ENCODE peak calls at places on chromosomes 4 and X, in nine cellular contexts. One of them, this sample, is unnamed. For H3K4me1, the result is how much of the 10 kb centered on the place peaks cover.

GRCh38 chr4:148857234-148857972 is 415.2 kb upstream of the NR3C2 start:
- DNase-seq in cardiac muscle cell: no peak
- DNase-seq in OCI-LY7: no peak
- DNase-seq in CD8-positive, alpha-beta T cell: no peak
- DNase-seq in right cardiac atrium: no peak
- DNase-seq in psoas muscle: no peak
- DNase-seq in neural progenitor cell: no peak
- DNase-seq in PC-3: no peak
- DNase-seq in heart right ventricle: no peak
- DNase-seq in this sample: no peak

GRCh38 chrX:53262918-53263394 is 18.4 kb downstream of the IQSEC2 start:
- DNase-seq in CD8-positive, alpha-beta T cell: no peak
- DNase-seq in OCI-LY7: no peak
- DNase-seq in neural progenitor cell: no peak
- DNase-seq in right cardiac atrium: no peak
- DNase-seq in cardiac muscle cell: no peak
- DNase-seq in PC-3: peak
- DNase-seq in heart right ventricle: no peak
- DNase-seq in psoas muscle: no peak
- DNase-seq in this sample: no peak

GRCh38 chrX:133190877-133191738 is 27.0 kb downstream of the TFDP3 start:
- DNase-seq in cardiac muscle cell: peak
- DNase-seq in psoas muscle: no peak
- DNase-seq in right cardiac atrium: no peak
- DNase-seq in OCI-LY7: no peak
- DNase-seq in PC-3: no peak
- DNase-seq in neural progenitor cell: peak
- DNase-seq in heart right ventricle: no peak
- DNase-seq in CD8-positive, alpha-beta T cell: no peak
- DNase-seq in this sample: no peak

GRCh38 chr4:48604527-48604926 is 114.5 kb downstream of the ZAR1 start:
- DNase-seq in heart right ventricle: no peak
- DNase-seq in PC-3: no peak
- DNase-seq in neural progenitor cell: no peak
- DNase-seq in OCI-LY7: no peak
- DNase-seq in cardiac muscle cell: no peak
- DNase-seq in psoas muscle: no peak
- DNase-seq in right cardiac atrium: no peak
- DNase-seq in CD8-positive, alpha-beta T cell: no peak
- DNase-seq in this sample: no peak

GRCh38 chrX:97320305-97320704 is 436.6 kb downstream of the RPA4 start:
- DNase-seq in OCI-LY7: no peak
- DNase-seq in heart right ventricle: no peak
- DNase-seq in psoas muscle: no peak
- DNase-seq in right cardiac atrium: no peak
- DNase-seq in cardiac muscle cell: no peak
- DNase-seq in CD8-positive, alpha-beta T cell: no peak
- DNase-seq in neural progenitor cell: no peak
- DNase-seq in PC-3: no peak
- DNase-seq in this sample: no peak

GRCh38 chr4:174314770-174315169 is 31.1 kb downstream of the CEP44 start:
- DNase-seq in cardiac muscle cell: no peak
- DNase-seq in neural progenitor cell: no peak
- DNase-seq in CD8-positive, alpha-beta T cell: no peak
- DNase-seq in right cardiac atrium: no peak
- DNase-seq in OCI-LY7: no peak
- DNase-seq in psoas muscle: no peak
- DNase-seq in heart right ventricle: no peak
- DNase-seq in PC-3: peak
- DNase-seq in this sample: no peak

GRCh38 chrX:97211070-97211469 is 327.4 kb downstream of the RPA4 start:
- DNase-seq in right cardiac atrium: no peak
- DNase-seq in OCI-LY7: no peak
- DNase-seq in psoas muscle: no peak
- DNase-seq in heart right ventricle: no peak
- DNase-seq in PC-3: peak
- DNase-seq in cardiac muscle cell: no peak
- DNase-seq in neural progenitor cell: no peak
- DNase-seq in CD8-positive, alpha-beta T cell: no peak
- DNase-seq in this sample: no peak

GRCh38 chr4:176875026-176875425 is 82.3 kb upstream of the VEGFC start:
- DNase-seq in CD8-positive, alpha-beta T cell: no peak
- DNase-seq in heart right ventricle: no peak
- DNase-seq in OCI-LY7: no peak
- DNase-seq in PC-3: no peak
- DNase-seq in right cardiac atrium: no peak
- DNase-seq in cardiac muscle cell: no peak
- DNase-seq in psoas muscle: no peak
- DNase-seq in neural progenitor cell: no peak
- DNase-seq in this sample: no peak

GRCh38 chrX:130139474-130140201 is 26.0 kb downstream of the AIFM1 start:
- DNase-seq in OCI-LY7: no peak
- DNase-seq in PC-3: no peak
- DNase-seq in heart right ventricle: no peak
- DNase-seq in right cardiac atrium: no peak
- DNase-seq in cardiac muscle cell: peak
- DNase-seq in psoas muscle: no peak
- DNase-seq in neural progenitor cell: peak
- DNase-seq in CD8-positive, alpha-beta T cell: no peak
- DNase-seq in this sample: no peak

GRCh38 chrX:9614016-9614415 is 149.2 kb downstream of the TBL1X start:
- DNase-seq in OCI-LY7: no peak
- DNase-seq in heart right ventricle: no peak
- DNase-seq in CD8-positive, alpha-beta T cell: no peak
- DNase-seq in psoas muscle: no peak
- DNase-seq in PC-3: peak
- DNase-seq in cardiac muscle cell: no peak
- DNase-seq in right cardiac atrium: no peak
- DNase-seq in neural progenitor cell: no peak
- DNase-seq in this sample: no peak

GRCh38 chrX:9609987-9610386 is 145.1 kb downstream of the TBL1X start:
- DNase-seq in neural progenitor cell: no peak
- DNase-seq in OCI-LY7: no peak
- DNase-seq in right cardiac atrium: no peak
- DNase-seq in CD8-positive, alpha-beta T cell: no peak
- DNase-seq in cardiac muscle cell: peak
- DNase-seq in heart right ventricle: no peak
- DNase-seq in PC-3: no peak
- DNase-seq in psoas muscle: no peak
- DNase-seq in this sample: no peak

GRCh38 chrX:9612146-9612505 is 147.3 kb downstream of the TBL1X start:
- DNase-seq in heart right ventricle: no peak
- DNase-seq in right cardiac atrium: no peak
- DNase-seq in psoas muscle: no peak
- DNase-seq in cardiac muscle cell: no peak
- DNase-seq in OCI-LY7: no peak
- DNase-seq in PC-3: no peak
- DNase-seq in neural progenitor cell: no peak
- DNase-seq in CD8-positive, alpha-beta T cell: no peak
- DNase-seq in this sample: no peak

GRCh38 chrX:9611436-9612145 is 146.7 kb downstream of the TBL1X start:
- DNase-seq in psoas muscle: no peak
- DNase-seq in neural progenitor cell: peak
- DNase-seq in PC-3: no peak
- DNase-seq in cardiac muscle cell: no peak
- DNase-seq in OCI-LY7: no peak
- DNase-seq in right cardiac atrium: no peak
- DNase-seq in CD8-positive, alpha-beta T cell: no peak
- DNase-seq in heart right ventricle: no peak
- DNase-seq in this sample: no peak

DNA sequence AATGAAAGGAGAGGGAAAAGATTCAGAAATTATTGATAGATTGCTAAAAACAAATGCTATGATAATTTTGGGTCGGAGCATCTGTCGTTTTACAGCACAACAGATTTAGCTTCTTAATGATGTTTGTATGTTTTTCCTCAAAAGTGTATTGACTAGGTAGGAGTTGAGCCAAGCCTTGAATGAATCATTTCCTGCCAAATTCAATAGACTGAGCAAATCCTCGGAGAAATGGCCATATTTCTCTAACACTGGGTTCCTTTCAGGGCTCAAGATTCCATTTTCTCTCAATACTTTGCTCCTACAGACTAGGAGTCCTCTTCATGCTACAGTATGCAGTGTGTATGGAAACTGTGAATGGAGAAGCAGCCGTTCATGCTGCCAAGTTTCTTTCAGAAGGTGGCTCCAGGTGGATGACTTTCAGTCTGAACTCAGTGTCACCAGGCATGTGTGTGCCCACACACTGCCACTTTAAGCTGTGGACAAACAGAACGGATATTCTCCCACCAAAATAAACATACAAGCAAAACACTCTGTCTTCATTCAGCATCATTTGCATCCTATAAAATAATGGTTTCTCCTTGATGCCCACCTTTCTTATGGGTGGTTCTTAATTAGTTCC is 146.0 kb downstream of the TBL1X start:
- DNase-seq in right cardiac atrium: no peak
- DNase-seq in PC-3: peak
- DNase-seq in OCI-LY7: no peak
- DNase-seq in neural progenitor cell: no peak
- DNase-seq in psoas muscle: no peak
- DNase-seq in heart right ventricle: no peak
- DNase-seq in cardiac muscle cell: no peak
- DNase-seq in CD8-positive, alpha-beta T cell: no peak
- DNase-seq in this sample: no peak
- H3K27ac ChIP-seq in right cardiac atrium: no peak
- H3K27ac ChIP-seq in PC-3: no peak
- H3K27ac ChIP-seq in OCI-LY7: no peak
- H3K27ac ChIP-seq in neural progenitor cell: no peak
- H3K27ac ChIP-seq in psoas muscle: no peak
- H3K27ac ChIP-seq in heart right ventricle: no peak
- H3K27ac ChIP-seq in cardiac muscle cell: no peak
- H3K27ac ChIP-seq in CD8-positive, alpha-beta T cell: no peak
- H3K27ac ChIP-seq in this sample: no peak

DNA sequence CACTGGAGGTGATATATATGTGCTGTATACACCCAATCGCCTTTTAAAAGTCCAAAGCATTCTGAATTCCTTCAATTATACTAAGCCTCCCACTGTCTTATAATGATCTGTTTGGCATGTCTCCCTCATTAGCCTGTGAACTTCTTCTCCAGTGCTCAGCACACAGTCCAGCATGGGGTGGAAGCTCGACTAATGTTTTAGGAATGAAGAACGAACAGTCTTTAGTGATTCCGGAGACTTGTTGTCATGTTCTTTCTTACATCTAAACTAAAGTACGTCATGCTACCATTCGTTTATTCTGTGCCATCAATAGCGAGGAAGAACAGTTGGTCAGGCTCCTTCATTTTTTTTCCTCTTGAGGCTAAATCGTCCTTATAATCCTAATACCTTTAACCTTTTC is 45.2 kb downstream of the RTL9 start:
- DNase-seq in CD8-positive, alpha-beta T cell: no peak
- DNase-seq in cardiac muscle cell: no peak
- DNase-seq in right cardiac atrium: no peak
- DNase-seq in neural progenitor cell: no peak
- DNase-seq in psoas muscle: no peak
- DNase-seq in OCI-LY7: no peak
- DNase-seq in PC-3: no peak
- DNase-seq in heart right ventricle: no peak
- DNase-seq in this sample: no peak
- H3K4me1 ChIP-seq in CD8-positive, alpha-beta T cell: under half
- H3K4me1 ChIP-seq in cardiac muscle cell: under half
- H3K4me1 ChIP-seq in right cardiac atrium: under half
- H3K4me1 ChIP-seq in neural progenitor cell: under half
- H3K4me1 ChIP-seq in psoas muscle: under half
- H3K4me1 ChIP-seq in OCI-LY7: under half
- H3K4me1 ChIP-seq in PC-3: under half
- H3K4me1 ChIP-seq in heart right ventricle: under half
- H3K4me1 ChIP-seq in this sample: under half

DNA sequence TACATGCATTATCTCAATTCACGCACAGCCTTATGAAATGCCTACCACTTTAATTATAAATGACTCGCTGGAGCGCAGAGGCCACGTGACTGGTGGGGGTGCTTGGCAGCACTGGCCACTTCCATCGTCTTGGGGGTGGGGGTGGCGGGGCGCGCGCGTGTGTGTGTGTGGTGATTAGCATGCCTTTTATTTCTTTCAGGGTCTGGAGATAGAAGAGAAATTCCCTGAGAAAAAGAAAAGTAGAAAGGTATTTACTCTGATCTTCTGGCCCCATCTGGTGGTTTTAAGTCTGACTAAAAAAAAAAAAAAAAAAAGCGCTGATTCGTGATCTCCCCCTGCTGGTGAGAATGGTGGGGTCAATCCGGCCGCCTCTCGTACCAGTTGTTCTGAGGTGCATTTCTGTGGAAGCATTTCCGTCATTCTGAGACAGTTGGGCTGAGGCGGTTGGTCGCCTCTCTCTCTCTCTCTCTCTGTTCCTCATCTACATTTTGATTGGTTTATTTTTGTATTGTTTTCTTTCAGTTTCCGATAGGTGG is at the start of gene CCNB3:
- DNase-seq in PC-3: peak
- DNase-seq in cardiac muscle cell: peak
- DNase-seq in right cardiac atrium: peak
- DNase-seq in heart right ventricle: peak
- DNase-seq in CD8-positive, alpha-beta T cell: peak
- DNase-seq in OCI-LY7: peak
- DNase-seq in psoas muscle: peak
- DNase-seq in neural progenitor cell: peak
- DNase-seq in this sample: peak
- H3K4me3 ChIP-seq in PC-3: peak
- H3K4me3 ChIP-seq in cardiac muscle cell: no peak
- H3K4me3 ChIP-seq in right cardiac atrium: peak
- H3K4me3 ChIP-seq in heart right ventricle: peak
- H3K4me3 ChIP-seq in CD8-positive, alpha-beta T cell: peak
- H3K4me3 ChIP-seq in OCI-LY7: peak
- H3K4me3 ChIP-seq in psoas muscle: peak
- H3K4me3 ChIP-seq in neural progenitor cell: peak
- H3K4me3 ChIP-seq in this sample: peak

DNA sequence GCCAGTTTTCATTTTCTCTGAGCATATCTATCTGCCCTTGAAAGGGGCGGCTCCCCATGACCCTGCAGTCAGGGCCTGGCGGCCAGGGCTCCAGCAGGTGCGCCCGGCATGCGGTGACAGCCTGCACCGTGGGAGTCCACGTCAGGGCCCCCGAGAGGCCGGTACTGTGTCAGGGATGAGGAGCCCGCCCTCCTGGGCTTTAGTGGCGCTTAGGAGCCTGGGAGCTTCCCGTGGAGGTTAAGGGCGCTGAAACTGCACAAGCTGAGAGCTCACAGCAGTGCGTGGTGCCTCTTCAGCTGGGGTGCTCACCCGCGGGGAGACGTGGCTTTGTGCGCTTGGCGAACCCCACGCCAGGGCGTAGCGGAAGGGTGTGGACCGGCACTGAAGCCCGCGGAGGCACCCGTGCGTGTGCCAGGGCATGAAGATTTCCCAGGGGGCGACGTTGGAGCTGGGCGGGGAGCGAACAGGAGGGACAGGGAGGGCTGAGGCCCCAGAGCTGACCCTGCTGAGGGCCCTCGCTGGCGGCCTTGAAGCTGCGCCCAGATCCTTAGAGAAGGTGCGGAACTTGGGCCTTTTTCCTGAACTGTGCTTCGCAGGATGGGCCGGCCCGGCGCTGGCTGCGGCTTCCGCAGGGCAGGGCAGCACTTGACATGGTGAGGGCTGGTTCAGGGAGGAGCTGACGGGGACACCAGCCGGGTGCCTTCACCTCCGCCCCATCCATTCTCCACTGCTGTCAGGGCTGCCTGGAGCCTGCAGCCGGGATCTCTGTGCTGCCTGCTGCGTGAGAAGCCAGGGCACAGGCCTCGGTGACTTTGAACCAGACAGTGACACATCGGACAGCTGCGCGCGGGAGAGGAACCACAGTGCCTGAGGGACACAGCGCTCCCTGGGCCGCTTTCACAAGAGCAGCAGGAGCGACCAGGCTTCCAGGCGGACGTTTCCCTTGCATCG is 32.9 kb downstream of the HTT-AS start:
- DNase-seq in CD8-positive, alpha-beta T cell: no peak
- DNase-seq in OCI-LY7: peak
- DNase-seq in right cardiac atrium: peak
- DNase-seq in neural progenitor cell: no peak
- DNase-seq in heart right ventricle: peak
- DNase-seq in psoas muscle: peak
- DNase-seq in cardiac muscle cell: no peak
- DNase-seq in PC-3: peak
- DNase-seq in this sample: no peak
- H3K27ac ChIP-seq in CD8-positive, alpha-beta T cell: peak
- H3K27ac ChIP-seq in OCI-LY7: no peak
- H3K27ac ChIP-seq in right cardiac atrium: peak
- H3K27ac ChIP-seq in neural progenitor cell: no peak
- H3K27ac ChIP-seq in heart right ventricle: peak
- H3K27ac ChIP-seq in psoas muscle: peak
- H3K27ac ChIP-seq in cardiac muscle cell: no peak
- H3K27ac ChIP-seq in PC-3: peak
- H3K27ac ChIP-seq in this sample: peak

This sample was measured in CD4-positive, CD25-positive, alpha-beta regulatory T cell.